ENCODE peak calls at places on chromosome 22, in six cellular contexts. B is mesenchymal stem cell, D is neuronal stem cell, L is IMR-90, R is trophoblast cell, Q is H1. S is an unnamed sample.

GRCh38 chr22:18005201-18005926 is 19.0 kb downstream of the MICAL3 start:
- DNase-seq in R (no peak), L (no peak), Q (no peak), B (no peak), D (no peak), S (no peak)

GRCh38 chr22:26891431-26891830 is 234.0 kb downstream of the MIAT start:
- DNase-seq in R (no peak), B (no peak), L (peak), D (no peak), Q (no peak), S (no peak)

GRCh38 chr22:28978158-28978557 is 83.5 kb downstream of the C22orf31 start:
- DNase-seq in B (peak), Q (no peak), R (no peak), D (no peak), L (peak), S (no peak)

GRCh38 chr22:39343259-39344045 is 6.3 kb upstream of the SYNGR1 start:
- DNase-seq in B (peak), R (peak), L (peak), D (no peak), Q (peak), S (peak)

GRCh38 chr22:25070870-25071465 is 118.5 kb downstream of the KIAA1671 start:
- DNase-seq in L (no peak), R (no peak), D (no peak), Q (no peak), B (peak), S (no peak)

GRCh38 chr22:24059121-24059520 is 48.0 kb downstream of the CABIN1 start:
- DNase-seq in R (peak), D (no peak), L (peak), B (peak), Q (no peak), S (no peak)

GRCh38 chr22:29840498-29840897 is 2.4 kb upstream of the ASCC2 start:
- DNase-seq in L (no peak), B (peak), Q (no peak), R (peak), D (no peak), S (no peak)

GRCh38 chr22:23256986-23257888 is 76.9 kb downstream of the BCR start:
- DNase-seq in B (peak), L (no peak), R (no peak), D (no peak), Q (no peak), S (no peak)

GRCh38 chr22:36369922-36370781 is 17.6 kb downstream of the MYH9 start:
- DNase-seq in B (peak), D (no peak), R (peak), Q (no peak), L (peak), S (no peak)

GRCh38 chr22:35914665-35915476 is 113.8 kb downstream of the RBFOX2 start:
- DNase-seq in R (no peak), Q (peak), L (peak), D (peak), B (peak), S (peak)

GRCh38 chr22:42283288-42284229 is 13.1 kb upstream of the TCF20 start:
- DNase-seq in L (no peak), D (peak), Q (no peak), R (no peak), B (peak), S (no peak)

GRCh38 chr22:42285604-42286003 is 15.2 kb upstream of the TCF20 start:
- DNase-seq in Q (no peak), B (no peak), D (no peak), R (no peak), L (no peak), S (no peak)

GRCh38 chr22:42284230-42284591 is 13.8 kb upstream of the TCF20 start:
- DNase-seq in B (no peak), L (no peak), R (no peak), Q (no peak), D (no peak), S (no peak)

GRCh38 chr22:42286205-42286604 is 15.8 kb upstream of the TCF20 start:
- DNase-seq in R (no peak), B (no peak), D (no peak), L (no peak), Q (no peak), S (no peak)

DNA sequence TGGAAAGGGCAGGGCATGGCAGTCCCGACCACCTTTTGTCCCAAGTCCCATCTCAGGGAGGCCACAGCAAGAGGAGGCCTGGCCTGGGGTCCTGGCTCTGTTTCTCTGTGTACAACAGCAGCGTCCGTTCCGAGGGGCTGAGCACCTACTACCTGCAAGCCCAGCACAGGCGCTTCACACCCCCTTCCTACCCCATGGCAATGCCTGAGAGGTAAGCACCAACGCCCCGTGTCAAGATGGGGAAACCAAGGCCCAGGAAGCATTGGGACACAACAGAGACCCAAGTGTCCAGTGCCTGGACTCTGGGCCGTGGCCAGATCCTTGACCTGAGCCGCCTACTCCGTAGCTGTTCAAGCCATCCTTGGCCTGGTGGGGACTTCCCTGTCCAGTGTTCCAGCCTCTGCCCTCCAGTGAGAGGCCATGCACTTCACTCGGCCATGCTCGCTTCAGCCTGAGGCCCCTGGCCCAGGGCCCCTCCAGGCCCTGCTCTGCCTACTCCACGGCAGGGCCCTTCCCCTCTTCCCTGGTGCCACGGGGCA is 14.3 kb upstream of the TCF20 start:
- DNase-seq in L (no peak), B (no peak), D (no peak), R (no peak), Q (no peak), S (no peak)
- H4K91ac ChIP-seq in L (no peak), B (no peak), D (no peak), R (no peak), Q (no peak), S (no peak)

DNA sequence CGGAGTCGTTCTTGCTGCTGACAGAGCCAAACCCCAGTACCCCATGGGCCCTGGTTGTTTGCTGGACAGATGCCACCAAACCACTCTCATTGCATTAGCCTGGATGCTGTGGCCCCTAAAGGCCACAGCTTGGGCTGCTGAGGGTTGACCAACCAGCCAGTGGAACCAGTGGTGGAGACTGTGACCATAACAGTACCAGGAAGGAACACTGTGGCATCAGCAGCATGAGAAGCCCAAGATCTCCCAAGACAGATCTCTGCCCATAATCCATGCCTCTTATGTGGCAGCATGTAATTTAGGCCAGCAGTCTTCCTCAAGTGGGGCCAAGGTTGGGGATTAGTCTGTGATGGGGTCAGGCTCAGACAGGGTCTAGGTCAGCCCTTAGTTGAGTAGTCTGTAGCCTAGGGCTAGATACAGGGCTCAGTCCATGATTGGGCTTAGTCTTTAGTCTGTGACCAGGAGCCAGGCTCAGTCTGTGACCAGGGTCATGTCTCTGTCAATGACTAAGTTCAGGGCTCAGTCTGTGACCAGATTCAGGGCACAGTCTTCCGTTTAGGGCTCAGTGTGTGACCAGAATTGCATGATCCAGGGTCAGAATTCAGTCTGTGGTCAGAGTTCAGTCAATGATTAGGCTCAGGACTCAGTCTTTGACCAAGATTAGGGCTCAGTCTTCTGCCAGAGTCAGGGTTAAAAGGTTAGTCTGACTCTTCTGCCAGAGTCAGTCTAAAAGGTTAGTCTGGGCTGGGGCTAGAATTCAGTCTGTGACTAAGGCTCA is 4.5 kb upstream of the INPP5J start:
- DNase-seq in R (no peak), B (no peak), Q (no peak), D (no peak), L (no peak), S (no peak)
- H4K91ac ChIP-seq in R (no peak), B (no peak), Q (no peak), D (no peak), L (no peak), S (no peak)

DNA sequence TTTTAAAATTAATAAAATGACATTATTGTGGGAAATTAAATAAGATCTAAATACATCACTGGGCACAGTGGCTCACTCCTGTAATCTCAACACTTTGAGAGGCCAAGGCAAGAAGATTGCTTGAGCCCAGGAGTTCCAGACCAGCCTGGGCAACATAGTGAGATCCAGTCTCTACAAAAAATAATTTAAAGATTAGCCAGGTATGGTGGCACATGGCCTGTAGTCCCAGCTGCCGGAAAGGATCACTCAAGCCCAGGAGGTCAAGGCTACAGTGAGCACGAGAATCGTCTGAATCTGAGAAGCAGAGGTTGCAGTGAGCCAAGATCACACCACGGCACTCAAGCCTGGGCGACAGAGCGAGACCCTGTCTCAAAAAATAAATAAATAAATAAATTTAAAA is 15.9 kb upstream of the CARD10 start:
- DNase-seq in D (no peak), Q (no peak), L (no peak), B (no peak), R (no peak), S (no peak)
- H4K91ac ChIP-seq in D (no peak), Q (no peak), L (no peak), B (no peak), R (no peak), S (no peak)

GRCh38 chr22:50200333-50201190 is at the start of gene SELENOO:
- DNase-seq in D (peak), L (peak), B (peak), R (peak), Q (peak), S (peak)
- H4K91ac ChIP-seq in D (no peak), L (no peak), B (peak), R (peak), Q (no peak), S (no peak)

GRCh38 chr22:43833286-43834240 is 21.5 kb upstream of the EFCAB6 start:
- DNase-seq in L (no peak), D (no peak), Q (no peak), B (no peak), R (no peak), S (no peak)
- H4K91ac ChIP-seq in L (no peak), D (peak), Q (no peak), B (no peak), R (no peak), S (no peak)

GRCh38 chr22:46666577-46667244 is 46.5 kb downstream of the GRAMD4 start:
- DNase-seq in B (no peak), R (no peak), Q (no peak), L (no peak), D (no peak), S (no peak)
- H4K91ac ChIP-seq in B (no peak), R (no peak), Q (no peak), L (no peak), D (no peak), S (no peak)

S was measured in H9.